ENCODE peak calls at places on chromosome 12, in four cellular contexts. H is NCI-H1092; G is activated naive CD8-positive, alpha-beta T cell treated with anti-CD3 and anti-CD28 coated beads, Interleukin-2, amount 10 ng/mL, durations not matched to agents 7 days and 5 days; Q is NCI-H774. A is an unnamed sample.

GRCh38 chr12:132404956-132405741 is 75.8 kb upstream of the GALNT9 start:
- DNase-seq in Q (no peak), G (no peak), H (no peak), A (no peak)

GRCh38 chr12:72285861-72286260 is 13.7 kb downstream of the TRHDE start:
- DNase-seq in Q (no peak), G (no peak), H (no peak), A (no peak)

GRCh38 chr12:130879781-130880389 is 8.0 kb downstream of the RAN start:
- DNase-seq in G (peak; percentile 33), Q (no peak), H (no peak), A (no peak)

GRCh38 chr12:20561886-20562285 is 133.2 kb upstream of the SLCO1C1 start:
- DNase-seq in H (no peak), G (no peak), Q (no peak), A (no peak)

GRCh38 chr12:30626847-30627246 is 68.8 kb downstream of the IPO8 start:
- DNase-seq in H (no peak), Q (no peak), G (no peak), A (no peak)

GRCh38 chr12:104578453-104578852 is 121.7 kb downstream of the CHST11 start:
- DNase-seq in Q (no peak), H (no peak), G (no peak), A (no peak)

GRCh38 chr12:127280393-127281275 is 986.3 kb upstream of the TMEM132C start:
- DNase-seq in H (peak; percentile 12), G (peak; percentile 89), Q (no peak), A (no peak)

GRCh38 chr12:116389990-116390655 is 112.6 kb upstream of the MED13L start:
- DNase-seq in H (no peak), G (no peak), Q (no peak), A (no peak)

GRCh38 chr12:7292300-7292699 is 11.6 kb upstream of the ACSM4 start:
- DNase-seq in G (no peak), H (no peak), Q (no peak), A (no peak)

A was measured in NCI-H2107.